ENCODE peak calls at places on chromosomes 4 and X, in seven cellular contexts. H, J, U, F, T, Q and Y are unnamed samples.

GRCh38 chrX:109384569-109385174 is 97.2 kb downstream of the GUCY2F start:
- DNase-seq in H (peak; percentile 10), J (no peak), U (no peak), F (no peak), T (peak; percentile 20), Q (no peak), Y (peak; percentile 11)

GRCh38 chr4:40511017-40511614 is 118.5 kb downstream of the RBM47 start:
- DNase-seq in H (no peak), J (no peak), U (no peak), F (no peak), T (no peak), Q (no peak), Y (no peak)

GRCh38 chrX:149759824-149760223 is 14.0 kb upstream of the HSFX1 start:
- DNase-seq in H (no peak), J (no peak), U (no peak), F (no peak), T (no peak), Q (no peak), Y (no peak)

GRCh38 chrX:130497531-130497930 is 95.7 kb downstream of the RBMX2 start:
- DNase-seq in H (no peak), J (no peak), U (no peak), F (no peak), T (no peak), Q (no peak), Y (no peak)

GRCh38 chr4:68948044-68948743 is 3.4 kb downstream of the UGT2A3 start:
- DNase-seq in H (no peak), J (no peak), U (no peak), F (no peak), T (no peak), Q (peak; percentile 65), Y (no peak)

GRCh38 chr4:110472583-110473329 is 3.2 kb upstream of the ENPEP start:
- DNase-seq in H (no peak), J (no peak), U (no peak), F (no peak), T (no peak), Q (no peak), Y (no peak)

GRCh38 chr4:184165291-184165690 is 52.4 kb downstream of the ENPP6 start:
- DNase-seq in H (peak; percentile 11), J (no peak), U (no peak), F (no peak), T (no peak), Q (no peak), Y (no peak)

GRCh38 chr4:99875073-99875472 is 19.2 kb downstream of the LAMTOR3 start:
- DNase-seq in H (no peak), J (no peak), U (no peak), F (no peak), T (no peak), Q (no peak), Y (no peak)

GRCh38 chr4:76806757-76807156 is 91.2 kb downstream of the SOWAHB start:
- DNase-seq in H (no peak), J (no peak), U (no peak), F (no peak), T (no peak), Q (no peak), Y (no peak)

GRCh38 chr4:87865288-87865687 is 32.5 kb downstream of the MEPE start:
- DNase-seq in H (no peak), J (no peak), U (no peak), F (no peak), T (no peak), Q (peak; percentile 69), Y (peak; percentile 13)

GRCh38 chr4:163132469-163133222 is 34.0 kb downstream of the NAF1 start:
- DNase-seq in H (no peak), J (no peak), U (no peak), F (no peak), T (no peak), Q (no peak), Y (no peak)

GRCh38 chrX:47247206-47247998 is 14.6 kb downstream of the USP11 start:
- DNase-seq in H (peak; percentile 76), J (peak; percentile 8), U (no peak), F (no peak), T (no peak), Q (no peak), Y (no peak)

GRCh38 chr4:122700178-122700725 is 32.3 kb upstream of the BBS12 start:
- DNase-seq in H (peak; percentile 65), J (peak; percentile 12), U (no peak), F (no peak), T (peak; percentile 92), Q (peak; percentile 12), Y (peak; percentile 6)

DNA sequence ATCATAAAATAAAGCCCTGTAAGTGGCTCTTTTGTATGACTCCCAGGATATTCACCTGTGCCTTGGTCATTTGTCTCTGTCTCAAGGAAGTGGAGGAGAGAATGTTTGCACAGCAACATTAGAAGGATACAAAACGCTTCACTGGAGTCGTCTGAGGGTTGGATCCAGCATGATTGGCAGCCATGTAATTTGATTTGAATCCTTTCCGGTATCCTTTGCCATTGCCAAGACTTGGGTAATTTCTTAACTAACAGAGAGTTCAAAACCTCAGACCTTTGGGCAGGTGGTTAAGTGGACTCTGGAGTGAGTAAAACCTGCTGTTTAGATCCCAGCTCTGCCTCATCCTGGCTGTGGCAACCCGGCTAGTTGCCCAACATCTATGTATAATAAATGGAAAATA is 93.8 kb upstream of the RBPJ start:
- DNase-seq in H (no peak), J (no peak), U (no peak), F (no peak), T (no peak), Q (no peak), Y (no peak)
- TF ChIP-seq USF2 in H (no peak), J (no peak), U (no peak), F (no peak), T (no peak), Q (no peak), Y (no peak)

DNA sequence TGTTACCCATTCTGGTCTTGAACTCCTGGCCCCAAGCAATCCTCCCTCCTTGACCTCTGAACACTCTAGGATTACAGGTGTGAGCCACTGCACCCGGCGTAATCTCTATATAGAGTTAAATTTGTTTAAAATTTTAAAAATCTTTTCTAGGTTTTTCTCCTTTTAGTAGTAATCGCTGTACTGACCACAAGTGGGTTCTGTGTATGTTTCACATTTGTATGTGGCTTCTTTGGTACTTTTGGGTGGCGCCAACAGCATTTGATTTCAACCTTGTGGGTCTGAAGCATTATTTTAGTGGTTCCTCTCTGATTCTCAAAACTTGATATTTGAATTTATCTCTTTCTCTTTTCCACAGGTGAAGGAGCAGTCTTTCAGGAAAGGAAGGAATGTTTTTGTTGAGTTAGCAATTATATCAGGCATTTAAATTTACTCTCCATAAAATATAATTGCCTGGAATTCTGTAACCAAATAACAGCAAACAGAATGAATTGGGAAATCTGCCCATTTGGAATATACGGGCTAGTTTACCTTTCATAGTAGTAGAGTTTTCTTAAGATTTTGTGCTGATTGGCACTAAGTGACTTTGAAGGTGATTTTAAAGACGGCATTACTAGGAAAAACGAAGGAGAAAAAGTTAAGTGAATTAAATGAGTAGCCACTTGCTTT is 29.5 kb downstream of the ARHGAP10 start:
- DNase-seq in H (no peak), J (no peak), U (no peak), F (no peak), T (no peak), Q (no peak), Y (no peak)
- TF ChIP-seq RFX5 in H (no peak), J (no peak), U (no peak), F (no peak), T (no peak), Q (no peak), Y (no peak)

DNA sequence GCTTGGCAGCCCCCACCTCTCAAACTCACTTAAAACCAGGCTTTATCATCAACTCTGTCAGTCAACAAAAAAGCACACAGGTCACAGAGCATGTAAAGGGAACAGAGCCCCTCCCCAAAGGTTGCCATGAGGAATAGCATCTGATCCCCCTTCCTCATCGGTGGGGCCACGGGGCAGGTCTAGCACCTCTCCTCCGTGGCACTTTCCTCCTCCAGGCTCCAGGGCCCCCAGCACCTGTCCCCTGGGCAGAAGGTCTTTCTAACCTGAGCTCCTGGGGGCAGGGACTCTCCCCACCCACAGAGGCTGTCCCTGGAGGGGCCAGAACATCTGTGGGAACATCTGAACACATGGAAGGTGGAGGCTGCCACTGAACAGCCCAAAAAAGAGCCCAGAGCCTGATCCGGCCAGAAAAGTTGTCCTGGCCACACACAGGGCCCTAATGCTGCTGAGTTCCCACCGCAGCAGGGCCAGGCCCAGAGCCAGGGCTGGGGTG is 65.7 kb downstream of the ZFYVE28 start:
- DNase-seq in H (no peak), J (no peak), U (no peak), F (peak; percentile 38), T (no peak), Q (no peak), Y (no peak)
- H3K4me3 ChIP-seq in H (no peak overlapping the region), J (no peak overlapping the region), U (no peak overlapping the region), F (no peak overlapping the region), T (no peak overlapping the region), Q (no peak overlapping the region), Y (no peak overlapping the region)

DNA sequence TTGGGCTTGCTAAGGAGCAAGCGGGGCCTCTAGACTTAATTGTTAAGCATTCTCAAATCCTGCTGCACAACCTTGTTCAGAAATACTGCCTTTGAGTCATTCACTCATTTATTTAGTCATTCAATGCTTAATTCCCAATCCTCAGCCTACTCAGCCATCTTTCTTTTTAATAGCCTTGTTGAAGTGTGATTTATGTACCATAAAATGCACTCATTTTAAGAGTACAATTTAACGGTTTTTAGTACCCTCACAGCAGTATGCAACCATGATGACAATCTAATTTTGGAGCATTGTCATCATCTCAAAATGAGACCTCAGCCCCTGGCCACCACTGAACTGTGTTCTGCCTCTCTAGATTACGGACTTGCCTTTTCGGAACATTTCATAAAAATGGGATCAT is 15.6 kb upstream of the SLC2A9 start:
- DNase-seq in H (no peak), J (no peak), U (no peak), F (no peak), T (no peak), Q (no peak), Y (no peak)
- TF ChIP-seq USF2 in H (no peak), J (no peak), U (no peak), F (no peak), T (no peak), Q (no peak), Y (no peak)

DNA sequence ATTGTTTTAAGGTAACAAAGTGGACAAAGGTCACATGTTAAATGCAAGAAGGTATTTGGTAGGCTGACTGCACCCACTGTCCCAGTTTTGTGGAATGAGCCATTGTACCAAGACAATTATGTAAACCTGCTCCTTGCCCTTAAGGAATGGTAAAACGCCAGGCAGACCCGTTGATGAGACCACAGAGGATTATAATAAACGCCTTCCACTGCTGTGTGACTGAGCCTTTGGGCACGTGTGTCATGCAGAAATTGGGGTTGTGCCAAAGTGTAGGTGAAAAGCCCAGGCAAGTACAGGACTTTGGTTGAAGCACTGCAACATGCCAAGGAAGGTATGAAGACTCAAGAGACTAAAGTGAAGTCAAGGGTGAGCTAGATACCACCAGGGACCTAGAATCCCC is 59.7 kb downstream of the LRRC66 start:
- DNase-seq in H (no peak), J (no peak), U (no peak), F (no peak), T (no peak), Q (no peak), Y (no peak)
- TF ChIP-seq RFX5 in H (no peak), J (no peak), U (no peak), F (no peak), T (no peak), Q (no peak), Y (no peak)

DNA sequence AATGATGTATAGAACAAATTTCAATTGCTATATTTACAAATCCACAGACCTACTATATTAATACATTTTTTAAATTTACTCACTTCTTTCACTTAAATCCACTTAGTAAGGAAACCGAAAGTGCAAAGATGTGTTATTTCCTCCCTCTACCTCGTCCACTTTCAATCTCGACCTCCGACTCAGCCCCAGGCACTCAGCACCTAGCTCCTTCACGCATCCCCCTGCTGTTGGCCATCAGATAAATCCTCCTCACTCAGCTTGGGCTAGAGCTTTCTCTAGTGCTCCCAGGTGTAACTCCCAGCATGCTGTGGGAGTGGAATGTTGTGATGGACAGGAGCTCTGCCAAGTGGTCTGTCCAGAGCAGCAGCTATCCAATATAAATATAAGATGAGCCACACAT is 26.7 kb upstream of the TEC start:
- DNase-seq in H (peak; percentile 21), J (no peak), U (no peak), F (no peak), T (no peak), Q (no peak), Y (no peak)
- H3K4me3 ChIP-seq in H (no peak overlapping the region), J (no peak overlapping the region), U (no peak overlapping the region), F (no peak overlapping the region), T (no peak overlapping the region), Q (no peak overlapping the region), Y (no peak overlapping the region)